ENCODE peak calls at places on chromosomes 13 and 19, in six cellular contexts. E, K, O, I, G and W are unnamed samples.

GRCh38 chr19:43940719-43941118 is 5.6 kb upstream of the ZNF45 start:
- DNase-seq in O (no peak), G (no peak), I (no peak), K (no peak), E (no peak), W (no peak)

GRCh38 chr19:46718157-46718933 is 1.4 kb upstream of the PRKD2 start:
- DNase-seq in O (peak), I (peak), E (no peak), G (no peak), K (no peak), W (no peak)

GRCh38 chr13:25908390-25908789 is 143.4 kb downstream of the SHISA2 start:
- DNase-seq in O (no peak), I (no peak), G (no peak), K (no peak), E (no peak), W (no peak)

GRCh38 chr13:99577934-99578917 is 77.0 kb downstream of the TM9SF2 start:
- DNase-seq in I (no peak), O (no peak), K (no peak), G (no peak), E (peak), W (no peak)

GRCh38 chr13:22114630-22115311 is 443.9 kb downstream of the FGF9 start:
- DNase-seq in G (no peak), E (no peak), O (no peak), I (no peak), K (peak), W (no peak)

GRCh38 chr13:75236774-75237173 is 245.2 kb downstream of the TBC1D4 start:
- DNase-seq in E (no peak), G (no peak), O (no peak), K (no peak), I (no peak), W (no peak)

GRCh38 chr13:102970542-102970941 is 95.7 kb downstream of the SLC10A2 start:
- DNase-seq in O (no peak), G (no peak), E (no peak), K (no peak), I (no peak), W (no peak)

GRCh38 chr19:7004313-7004931 is 16.8 kb downstream of the MBD3L2B start:
- DNase-seq in E (no peak), I (no peak), O (no peak), K (no peak), G (no peak), W (no peak)

GRCh38 chr19:41735071-41735623 is 20.2 kb upstream of the CEACAM6 start:
- DNase-seq in E (no peak), G (no peak), O (no peak), I (no peak), K (no peak), W (no peak)

GRCh38 chr19:1630811-1631210 is 21.6 kb downstream of the TCF3 start:
- DNase-seq in K (no peak), E (no peak), G (no peak), I (no peak), O (no peak), W (no peak)

GRCh38 chr19:46533085-46534081 is 37.7 kb upstream of the PNMA8B start:
- DNase-seq in K (no peak), I (no peak), G (no peak), O (no peak), E (no peak), W (no peak)

GRCh38 chr13:106661236-106661635 is 93.3 kb upstream of the ARGLU1 start:
- DNase-seq in E (no peak), K (no peak), G (no peak), O (no peak), I (no peak), W (no peak)

DNA sequence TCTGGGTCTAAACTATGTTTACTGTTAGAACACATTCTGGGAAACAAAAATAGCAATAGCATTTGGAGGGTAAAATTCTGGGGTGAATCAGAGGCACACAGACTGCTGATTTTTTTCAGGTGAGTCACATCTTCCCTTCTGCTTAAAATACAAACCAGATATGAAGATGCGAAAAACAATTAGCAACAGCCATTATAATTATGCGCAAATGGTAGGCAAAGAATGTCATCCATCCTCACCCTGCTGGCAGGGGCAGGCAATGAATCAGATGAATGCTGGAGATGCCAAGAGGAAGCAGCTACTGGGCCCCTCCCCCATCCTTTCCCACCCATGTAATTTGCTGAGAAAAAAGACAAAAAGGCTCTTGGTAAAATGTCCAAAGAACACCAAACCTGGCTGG is 282.9 kb downstream of the KLF5 start:
- DNase-seq in G (no peak), O (no peak), E (no peak), K (no peak), I (peak), W (no peak)
- TF ChIP-seq CTCF in G (no peak), O (no peak), E (no peak), K (no peak), I (no peak), W (no peak)

GRCh38 chr13:90801621-90802020 is 545.9 kb upstream of the MIR17HG start:
- DNase-seq in G (no peak), I (no peak), K (no peak), O (no peak), E (no peak), W (no peak)

GRCh38 chr13:90797335-90797734 is 550.2 kb upstream of the MIR17HG start:
- DNase-seq in I (no peak), E (no peak), G (no peak), K (no peak), O (no peak), W (no peak)

GRCh38 chr13:90803210-90803609 is 544.3 kb upstream of the MIR17HG start:
- DNase-seq in I (no peak), O (no peak), K (no peak), E (no peak), G (no peak), W (no peak)

DNA sequence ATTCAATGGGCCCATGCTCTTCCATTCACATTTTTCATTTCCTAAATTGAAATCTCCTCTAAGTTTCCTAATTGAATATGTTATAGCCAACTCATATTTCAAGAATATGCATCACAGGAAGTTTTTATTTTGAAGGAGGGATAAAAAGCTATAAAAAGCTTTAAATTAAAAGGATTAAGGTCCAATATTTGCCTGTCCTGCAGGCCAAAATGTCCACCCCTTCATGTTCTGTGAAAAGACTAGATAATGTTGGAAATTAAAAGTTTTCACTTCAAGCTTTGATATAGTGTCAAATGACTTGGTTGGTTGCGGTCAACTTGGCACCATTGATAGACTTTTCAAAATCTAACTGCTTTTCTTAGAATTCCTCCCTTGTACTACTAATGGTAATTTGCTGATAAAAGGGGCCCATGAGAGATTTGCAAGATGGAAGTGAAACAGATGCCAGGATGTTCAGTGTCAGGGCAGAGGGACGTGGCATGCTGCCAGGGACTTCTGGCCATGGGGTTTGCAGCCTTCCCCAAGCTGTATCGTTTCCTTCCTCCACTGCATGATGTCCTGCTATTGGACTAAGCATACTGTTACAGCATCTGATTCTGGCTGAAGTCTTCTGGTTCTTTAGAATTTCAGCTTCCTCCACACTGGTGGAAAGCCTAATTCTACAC is 547.3 kb upstream of the MIR17HG start:
- DNase-seq in E (peak), O (peak), K (peak), I (no peak), G (peak), W (no peak)
- TF ChIP-seq CTCF in E (no peak), O (no peak), K (no peak), I (no peak), G (no peak), W (no peak)

DNA sequence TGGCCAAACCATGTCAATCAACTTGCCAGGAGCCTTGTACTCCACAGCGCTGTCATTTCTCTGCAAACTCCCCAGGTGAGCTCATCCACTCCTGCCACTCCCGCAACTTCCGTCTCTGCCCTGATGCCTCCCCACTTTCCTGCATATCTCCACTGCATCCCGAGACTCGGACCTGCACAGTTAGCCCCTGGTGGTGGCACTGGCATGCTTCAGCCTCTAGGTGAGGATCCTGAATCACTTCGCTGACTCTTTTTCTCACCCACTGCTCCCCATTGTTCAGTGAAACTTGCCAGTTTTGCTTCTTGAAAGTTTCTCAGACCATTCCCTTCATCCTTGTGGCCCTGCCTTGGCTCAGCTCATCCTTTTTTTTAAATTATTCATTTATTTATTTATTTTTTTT is 3.4 kb upstream of the CTU1 start:
- DNase-seq in K (no peak), G (no peak), O (no peak), E (no peak), I (peak), W (no peak)
- TF ChIP-seq CTCF in K (no peak), G (no peak), O (no peak), E (no peak), I (peak), W (no peak)

GRCh38 chr13:51221674-51222509 is at the start of gene FAM124A:
- DNase-seq in E (peak), O (peak), G (peak), K (peak), I (no peak), W (peak)
- TF ChIP-seq CTCF in E (peak), O (peak), G (peak), K (no peak), I (peak), W (peak)

GRCh38 chr13:45705145-45705695 is 3.1 kb downstream of the CBY2 start:
- DNase-seq in G (no peak), O (no peak), I (no peak), E (no peak), K (no peak), W (no peak)
- TF ChIP-seq CTCF in G (no peak), O (no peak), I (no peak), E (no peak), K (no peak), W (no peak)

GRCh38 chr13:41649659-41650058 is 192.3 kb downstream of the RGCC start:
- DNase-seq in O (no peak), E (no peak), G (no peak), K (no peak), I (no peak), W (no peak)
- TF ChIP-seq CTCF in O (no peak), E (no peak), G (peak), K (peak), I (peak), W (no peak)

GRCh38 chr13:50692396-50692915 is 151.0 kb downstream of the DLEU7 start:
- DNase-seq in K (no peak), G (no peak), E (no peak), I (no peak), O (no peak), W (no peak)

GRCh38 chr13:50691176-50691681 is 152.3 kb downstream of the DLEU7 start:
- DNase-seq in E (no peak), K (no peak), G (no peak), O (no peak), I (no peak), W (no peak)

GRCh38 chr13:50690020-50690419 is 153.5 kb downstream of the DLEU7 start:
- DNase-seq in E (no peak), I (no peak), O (no peak), K (no peak), G (no peak), W (no peak)

GRCh38 chr13:50691682-50692263 is 151.7 kb downstream of the DLEU7 start:
- DNase-seq in G (no peak), K (no peak), I (no peak), O (no peak), E (no peak), W (no peak)

DNA sequence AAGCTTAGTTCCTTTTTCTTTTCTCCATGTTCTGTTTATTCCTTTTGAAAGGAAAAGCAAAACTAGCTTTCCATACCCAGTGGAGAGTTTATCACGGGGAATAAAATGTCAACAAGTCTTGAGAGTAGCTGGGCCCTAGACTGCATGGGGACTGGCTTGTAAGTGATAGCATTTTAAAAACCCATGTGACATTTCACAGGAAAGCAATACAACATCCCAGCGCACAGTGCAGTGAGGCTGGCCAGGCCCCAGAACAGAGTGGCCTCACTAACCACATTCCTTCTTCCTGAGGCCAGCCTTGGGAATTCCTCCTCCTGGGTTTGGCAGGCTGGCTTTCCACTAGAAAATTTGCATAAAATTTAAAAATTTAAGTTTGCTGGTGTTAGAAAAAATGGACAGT is 149.7 kb downstream of the DLEU7 start:
- DNase-seq in G (peak), I (no peak), K (no peak), E (no peak), O (no peak), W (no peak)
- TF ChIP-seq CTCF in G (no peak), I (no peak), K (no peak), E (no peak), O (no peak), W (no peak)

DNA sequence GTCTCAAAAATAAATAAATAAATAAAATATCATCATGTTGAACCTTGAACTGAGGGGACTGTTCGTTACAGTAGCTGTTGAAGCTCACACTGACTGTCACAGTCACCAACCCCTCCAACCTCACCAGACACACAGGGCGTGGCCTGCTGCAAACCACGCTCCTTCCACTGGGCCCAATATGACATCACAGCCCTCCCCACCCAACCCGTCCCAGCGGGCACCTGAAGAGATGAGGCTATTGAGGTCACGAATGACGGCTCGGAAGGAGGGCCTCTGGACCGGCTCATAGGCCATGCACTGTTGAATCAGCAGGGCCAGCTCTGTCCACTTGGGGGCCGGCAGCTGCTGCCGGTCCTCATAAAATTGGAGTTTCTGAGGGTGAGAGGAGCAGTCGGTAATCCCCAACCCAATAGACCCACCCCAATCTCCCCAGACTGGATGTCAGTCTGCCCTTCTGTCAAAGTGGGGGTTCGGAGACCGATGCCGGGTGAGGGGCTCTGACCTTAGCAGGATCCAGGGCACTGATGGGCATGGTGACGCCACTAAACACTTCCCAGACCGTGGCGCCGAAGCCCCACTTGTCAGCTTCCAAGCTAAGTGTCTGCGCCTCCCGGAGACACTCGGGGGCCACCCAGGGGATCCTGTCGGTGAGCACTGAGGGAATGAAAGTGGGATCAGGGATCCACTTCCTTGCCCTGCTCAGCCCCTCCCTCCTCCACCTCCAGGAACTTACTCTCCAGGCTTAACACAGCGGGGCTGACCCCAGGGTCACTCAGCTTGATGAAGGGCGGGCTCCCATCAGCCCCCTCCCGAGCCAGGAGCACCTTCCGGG is 13.2 kb downstream of the JAK3 start:
- DNase-seq in K (no peak), E (no peak), G (no peak), I (peak), O (no peak), W (no peak)
- TF ChIP-seq CTCF in K (no peak), E (no peak), G (no peak), I (peak), O (no peak), W (no peak)